ENCODE peak calls at places on chromosomes 13 and 19, in nine cellular contexts. V is activated CD4-positive, alpha-beta T cell treated with anti-CD3 and anti-CD28 coated beads for 4 hours; D is T follicular helper cell; U is GM23248; A is H54; N is ELF-1; F is naive B cell; W is COR-L47; G is mesothelial cell of epicardium. X is an unnamed sample.

GRCh38 chr19:17656970-17657369 is 31.2 kb downstream of the UNC13A start:
- DNase-seq in F (no peak), W (no peak), N (no peak), A (no peak), D (no peak), G (no peak), U (no peak), V (no peak), X (no peak)

GRCh38 chr19:19306191-19306590 is 14.1 kb downstream of the SUGP1 start:
- DNase-seq in A (no peak), G (no peak), W (no peak), V (no peak), U (no peak), D (no peak), N (no peak), F (no peak), X (no peak)

GRCh38 chr13:49549289-49549688 is 36.1 kb downstream of the RCBTB1 start:
- DNase-seq in V (no peak), W (no peak), G (no peak), U (peak), N (peak), F (no peak), A (no peak), D (no peak), X (no peak)

GRCh38 chr13:30017880-30018279 is 167.5 kb upstream of the UBL3 start:
- DNase-seq in W (no peak), V (no peak), D (no peak), U (no peak), G (no peak), A (no peak), F (no peak), N (peak), X (no peak)

GRCh38 chr19:42132030-42132628 is at the start of gene POU2F2:
- DNase-seq in U (no peak), G (no peak), F (peak), A (no peak), N (no peak), W (no peak), D (peak), V (peak), X (peak)

GRCh38 chr13:47184311-47184710 is 287.5 kb upstream of the HTR2A start:
- DNase-seq in N (no peak), G (no peak), D (no peak), U (peak), A (no peak), F (no peak), W (no peak), V (no peak), X (peak)

GRCh38 chr19:1259206-1259872 is 9.8 kb upstream of the CIRBP start:
- DNase-seq in D (no peak), F (peak), W (no peak), U (peak), V (peak), G (no peak), A (peak), N (peak), X (no peak)

GRCh38 chr13:93151277-93151676 is 75.3 kb upstream of the GPC6 start:
- DNase-seq in V (no peak), D (no peak), G (no peak), W (no peak), U (peak), N (no peak), F (no peak), A (no peak), X (peak)

GRCh38 chr13:23674795-23675640 is 104.8 kb downstream of the TNFRSF19 start:
- DNase-seq in F (no peak), D (no peak), N (no peak), U (peak), A (no peak), G (no peak), V (no peak), W (no peak), X (no peak)

GRCh38 chr13:97317933-97318332 is 95.8 kb downstream of the MBNL2 start:
- DNase-seq in N (no peak), V (no peak), D (no peak), G (no peak), F (no peak), U (no peak), W (no peak), A (no peak), X (no peak)

GRCh38 chr19:41548954-41549688 is 26.8 kb upstream of the CEACAM21 start:
- DNase-seq in W (no peak), F (peak), D (peak), A (no peak), V (peak), U (no peak), N (no peak), G (no peak), X (no peak)

GRCh38 chr13:96650301-96650886 is 343.9 kb downstream of the OXGR1 start:
- DNase-seq in G (no peak), F (no peak), D (no peak), V (no peak), W (no peak), N (no peak), A (peak), U (peak), X (no peak)

GRCh38 chr19:4233282-4233853 is 4.0 kb downstream of the EBI3 start:
- DNase-seq in V (peak), F (peak), G (peak), W (no peak), A (no peak), U (peak), D (peak), N (peak), X (no peak)

GRCh38 chr13:55572862-55573261 is 1567.9 kb upstream of the PRR20A start:
- DNase-seq in W (no peak), A (no peak), V (no peak), U (no peak), G (no peak), D (no peak), N (no peak), F (no peak), X (no peak)

GRCh38 chr19:31255863-31256600 is 93.2 kb downstream of the TSHZ3 start:
- DNase-seq in G (no peak), D (no peak), F (no peak), N (no peak), A (no peak), U (no peak), W (no peak), V (no peak), X (no peak)

GRCh38 chr19:29429021-29429420 is 96.8 kb upstream of the VSTM2B start:
- DNase-seq in V (no peak), G (no peak), N (no peak), W (no peak), F (no peak), A (no peak), U (no peak), D (no peak), X (no peak)

GRCh38 chr13:31072041-31072440 is 89.7 kb downstream of the HSPH1 start:
- DNase-seq in W (no peak), U (peak), V (no peak), G (no peak), N (no peak), F (no peak), A (no peak), D (no peak), X (peak)

GRCh38 chr13:112608212-112608611 is 20.3 kb upstream of the TUBGCP3 start:
- DNase-seq in D (no peak), F (no peak), N (no peak), A (no peak), U (no peak), W (no peak), G (no peak), V (no peak), X (no peak)

GRCh38 chr13:112531263-112531794 is 56.6 kb downstream of the TUBGCP3 start:
- DNase-seq in F (no peak), N (no peak), V (no peak), W (no peak), A (no peak), G (no peak), D (no peak), U (no peak), X (no peak)

GRCh38 chr19:32750441-32751055 is 31.0 kb downstream of the TDRD12 start:
- DNase-seq in F (no peak), N (no peak), G (no peak), D (no peak), A (no peak), W (no peak), V (no peak), U (no peak), X (no peak)

GRCh38 chr13:77701305-77701704 is 3.8 kb downstream of the SLAIN1 start:
- DNase-seq in U (no peak), V (no peak), F (no peak), D (no peak), W (no peak), G (no peak), A (no peak), N (no peak), X (no peak)

GRCh38 chr19:14400913-14401312 is 18.2 kb downstream of the DDX39A start:
- DNase-seq in F (peak), G (no peak), N (no peak), W (peak), V (no peak), U (no peak), D (no peak), A (no peak), X (no peak)

GRCh38 chr19:55419624-55420236 is 12.1 kb upstream of the UBE2S start:
- DNase-seq in F (no peak), A (no peak), V (no peak), N (no peak), U (no peak), D (no peak), W (no peak), G (no peak), X (no peak)

GRCh38 chr13:50400035-50400726 is 384.9 kb downstream of the KCNRG start:
- DNase-seq in D (no peak), G (no peak), F (no peak), W (no peak), N (no peak), V (no peak), U (no peak), A (no peak), X (no peak)